ENCODE peak calls at places on chromosome 7, in four cellular contexts. One of them, this sample, is unnamed.

GRCh38 chr7:112112822-112113255 is 93.4 kb downstream of the DOCK4 start:
- DNase-seq in psoas muscle: no peak
- DNase-seq in Peyer's patch: no peak
- DNase-seq in upper lobe of right lung: no peak
- DNase-seq in this sample: no peak

GRCh38 chr7:115724400-115725056 is 306.0 kb downstream of the TFEC start:
- DNase-seq in upper lobe of right lung: no peak
- DNase-seq in Peyer's patch: no peak
- DNase-seq in psoas muscle: no peak
- DNase-seq in this sample: no peak

GRCh38 chr7:66894463-66895080 is 26.5 kb upstream of the TMEM248 start:
- DNase-seq in upper lobe of right lung: no peak
- DNase-seq in psoas muscle: no peak
- DNase-seq in Peyer's patch: no peak
- DNase-seq in this sample: no peak

GRCh38 chr7:95472521-95473160 is 13.1 kb upstream of the ASB4 start:
- DNase-seq in psoas muscle: no peak
- DNase-seq in upper lobe of right lung: no peak
- DNase-seq in Peyer's patch: no peak
- DNase-seq in this sample: no peak

GRCh38 chr7:15558747-15559146 is 3.1 kb downstream of the AGMO start:
- DNase-seq in Peyer's patch: no peak
- DNase-seq in upper lobe of right lung: no peak
- DNase-seq in psoas muscle: no peak
- DNase-seq in this sample: no peak

GRCh38 chr7:121416533-121416932 is 20.4 kb upstream of the FAM3C start:
- DNase-seq in psoas muscle: no peak
- DNase-seq in upper lobe of right lung: no peak
- DNase-seq in Peyer's patch: no peak
- DNase-seq in this sample: no peak

GRCh38 chr7:31882187-31882586 is 188.0 kb downstream of the PDE1C start:
- DNase-seq in upper lobe of right lung: no peak
- DNase-seq in Peyer's patch: no peak
- DNase-seq in psoas muscle: peak; percentile 69
- DNase-seq in this sample: peak; percentile 44

GRCh38 chr7:13061115-13061514 is 373.7 kb downstream of the ARL4A start:
- DNase-seq in upper lobe of right lung: no peak
- DNase-seq in Peyer's patch: no peak
- DNase-seq in psoas muscle: no peak
- DNase-seq in this sample: no peak

GRCh38 chr7:136998495-136998894 is 130.0 kb downstream of the CHRM2 start:
- DNase-seq in upper lobe of right lung: no peak
- DNase-seq in psoas muscle: no peak
- DNase-seq in Peyer's patch: no peak
- DNase-seq in this sample: no peak

GRCh38 chr7:127937066-127937680 is 94.1 kb downstream of the LRRC4 start:
- DNase-seq in Peyer's patch: no peak
- DNase-seq in psoas muscle: no peak
- DNase-seq in upper lobe of right lung: no peak
- DNase-seq in this sample: no peak

GRCh38 chr7:30253796-30254165 is 30.6 kb upstream of the ZNRF2 start:
- DNase-seq in upper lobe of right lung: no peak
- DNase-seq in Peyer's patch: no peak
- DNase-seq in psoas muscle: no peak
- DNase-seq in this sample: no peak

GRCh38 chr7:97005764-97006145 is 402 bp downstream of the DLX6 start:
- DNase-seq in Peyer's patch: no peak
- DNase-seq in upper lobe of right lung: no peak
- DNase-seq in psoas muscle: no peak
- DNase-seq in this sample: no peak

GRCh38 chr7:97179454-97180104 is 62.1 kb downstream of the SDHAF3 start:
- DNase-seq in Peyer's patch: peak; percentile 69
- DNase-seq in psoas muscle: no peak
- DNase-seq in upper lobe of right lung: no peak
- DNase-seq in this sample: no peak

GRCh38 chr7:84447636-84448293 is 253.2 kb upstream of the SEMA3A start:
- DNase-seq in upper lobe of right lung: no peak
- DNase-seq in psoas muscle: peak; percentile 30
- DNase-seq in Peyer's patch: no peak
- DNase-seq in this sample: no peak

GRCh38 chr7:69893915-69894314 is 295.6 kb downstream of the AUTS2 start:
- DNase-seq in psoas muscle: no peak
- DNase-seq in Peyer's patch: no peak
- DNase-seq in upper lobe of right lung: no peak
- DNase-seq in this sample: no peak
- TF ChIP-seq CTCF in psoas muscle: peak; percentile 20
- TF ChIP-seq CTCF in Peyer's patch: no peak
- TF ChIP-seq CTCF in upper lobe of right lung: peak; percentile 40
- TF ChIP-seq CTCF in this sample: peak; percentile 39

GRCh38 chr7:42235734-42236133 is 1.3 kb downstream of the GLI3 start:
- DNase-seq in upper lobe of right lung: no peak
- DNase-seq in Peyer's patch: no peak
- DNase-seq in psoas muscle: no peak
- DNase-seq in this sample: no peak

GRCh38 chr7:42236266-42237161 is 495 bp downstream of the GLI3 start:
- DNase-seq in upper lobe of right lung: peak; percentile 72
- DNase-seq in psoas muscle: peak; percentile 73
- DNase-seq in Peyer's patch: no peak
- DNase-seq in this sample: peak; percentile 48

GRCh38 chr7:42233166-42233565 is 3.8 kb downstream of the GLI3 start:
- DNase-seq in psoas muscle: no peak
- DNase-seq in upper lobe of right lung: no peak
- DNase-seq in Peyer's patch: no peak
- DNase-seq in this sample: no peak

GRCh38 chr7:42233939-42234338 is 3.1 kb downstream of the GLI3 start:
- DNase-seq in psoas muscle: no peak
- DNase-seq in upper lobe of right lung: no peak
- DNase-seq in Peyer's patch: no peak
- DNase-seq in this sample: no peak

GRCh38 chr7:42234736-42235135 is 2.3 kb downstream of the GLI3 start:
- DNase-seq in upper lobe of right lung: no peak
- DNase-seq in psoas muscle: no peak
- DNase-seq in Peyer's patch: no peak
- DNase-seq in this sample: no peak
- H3K4me3 ChIP-seq in upper lobe of right lung: peak overlapping the region; percentile 77
- H3K4me3 ChIP-seq in psoas muscle: no peak overlapping the region
- H3K4me3 ChIP-seq in Peyer's patch: peak overlapping the region; percentile 63
- H3K4me3 ChIP-seq in this sample: no peak overlapping the region

GRCh38 chr7:55073051-55073511 is 54.3 kb downstream of the EGFR start:
- DNase-seq in Peyer's patch: no peak
- DNase-seq in psoas muscle: no peak
- DNase-seq in upper lobe of right lung: no peak
- DNase-seq in this sample: no peak

GRCh38 chr7:55075464-55075971 is 56.7 kb downstream of the EGFR start:
- DNase-seq in psoas muscle: peak; percentile 91
- DNase-seq in Peyer's patch: peak; percentile 70
- DNase-seq in upper lobe of right lung: no peak
- DNase-seq in this sample: no peak

GRCh38 chr7:55072251-55072650 is 53.4 kb downstream of the EGFR start:
- DNase-seq in psoas muscle: no peak
- DNase-seq in Peyer's patch: no peak
- DNase-seq in upper lobe of right lung: no peak
- DNase-seq in this sample: no peak

GRCh38 chr7:55071411-55072188 is 52.8 kb downstream of the EGFR start:
- DNase-seq in upper lobe of right lung: no peak
- DNase-seq in Peyer's patch: no peak
- DNase-seq in psoas muscle: no peak
- DNase-seq in this sample: no peak

DNA sequence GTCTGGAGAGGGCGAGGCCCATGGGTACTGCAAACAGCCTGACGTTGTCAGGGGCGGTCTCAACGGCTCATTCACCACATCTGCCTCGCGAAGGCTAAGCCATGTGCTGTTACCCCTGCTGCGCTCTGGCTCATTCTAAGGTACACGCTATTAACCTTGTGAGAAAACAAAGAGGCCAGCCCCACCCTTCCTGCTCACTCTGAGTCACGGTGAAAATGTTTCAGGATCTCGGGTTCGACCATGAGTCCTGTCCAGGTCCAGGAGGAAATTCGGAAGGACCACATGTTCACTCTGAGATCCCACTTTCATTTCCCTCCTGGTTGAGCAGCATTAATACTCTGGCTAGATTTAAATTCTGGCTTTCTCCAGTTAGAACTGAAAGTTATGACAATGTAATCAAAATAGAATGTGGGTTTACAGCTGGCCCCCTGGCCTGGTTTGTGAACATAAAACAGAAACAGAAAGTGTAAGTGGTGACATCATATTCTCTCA is 55.2 kb downstream of the EGFR start:
- DNase-seq in Peyer's patch: peak; percentile 87
- DNase-seq in psoas muscle: peak; percentile 69
- DNase-seq in upper lobe of right lung: no peak
- DNase-seq in this sample: no peak
- H3K27ac ChIP-seq in Peyer's patch: peak overlapping the region; percentile 60
- H3K27ac ChIP-seq in psoas muscle: peak overlapping the region; percentile 76
- H3K27ac ChIP-seq in upper lobe of right lung: peak overlapping the region; percentile 64
- H3K27ac ChIP-seq in this sample: peak overlapping the region; percentile 66

DNA sequence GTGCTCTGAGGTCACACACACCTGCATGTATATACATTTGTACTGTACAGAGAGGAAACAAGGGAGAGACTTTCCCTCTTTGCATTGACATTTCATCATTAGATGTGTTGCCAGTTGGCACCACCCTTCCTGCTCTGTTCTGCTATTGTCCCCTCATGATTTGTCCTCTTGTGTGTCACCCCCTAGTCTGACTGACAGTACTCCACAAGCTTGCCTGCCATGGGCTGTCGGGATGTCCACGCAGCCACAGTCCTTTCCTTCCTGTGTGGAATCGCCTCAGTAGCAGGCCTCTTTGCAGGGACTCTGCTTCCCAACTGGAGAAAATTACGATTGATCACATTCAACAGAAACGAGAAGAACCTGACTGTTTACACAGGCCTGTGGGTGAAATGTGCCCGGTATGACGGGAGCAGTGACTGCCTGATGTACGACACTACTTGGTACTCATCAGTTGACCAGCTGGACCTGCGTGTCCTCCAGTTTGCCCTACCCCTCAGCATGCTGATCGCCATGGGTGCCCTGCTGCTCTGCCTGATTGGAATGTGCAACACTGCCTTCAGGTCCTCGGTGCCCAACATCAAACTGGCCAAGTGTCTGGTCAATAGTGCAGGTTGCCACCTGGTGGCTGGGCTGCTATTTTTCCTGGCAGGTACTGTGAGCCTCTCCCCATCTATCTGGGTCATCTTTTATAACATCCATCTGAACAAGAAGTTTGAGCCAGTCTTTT is 9.4 kb downstream of the CLDN12 start:
- DNase-seq in Peyer's patch: peak; percentile 79
- DNase-seq in upper lobe of right lung: peak; percentile 61
- DNase-seq in psoas muscle: peak; percentile 70
- DNase-seq in this sample: no peak
- TF ChIP-seq CTCF in Peyer's patch: peak; percentile 64
- TF ChIP-seq CTCF in upper lobe of right lung: peak; percentile 23
- TF ChIP-seq CTCF in psoas muscle: peak; percentile 44
- TF ChIP-seq CTCF in this sample: no peak

GRCh38 chr7:121406-121805 is 71.0 kb upstream of the FAM20C start:
- DNase-seq in psoas muscle: no peak
- DNase-seq in Peyer's patch: no peak
- DNase-seq in upper lobe of right lung: no peak
- DNase-seq in this sample: no peak
- H3K4me3 ChIP-seq in psoas muscle: no peak overlapping the region
- H3K4me3 ChIP-seq in Peyer's patch: no peak overlapping the region
- H3K4me3 ChIP-seq in upper lobe of right lung: no peak overlapping the region
- H3K4me3 ChIP-seq in this sample: no peak overlapping the region

GRCh38 chr7:101629171-101629570 is at the start of gene MYL10:
- DNase-seq in upper lobe of right lung: no peak
- DNase-seq in psoas muscle: no peak
- DNase-seq in Peyer's patch: no peak
- DNase-seq in this sample: no peak

GRCh38 chr7:101628522-101628921 is 574 bp downstream of the MYL10 start:
- DNase-seq in Peyer's patch: no peak
- DNase-seq in upper lobe of right lung: no peak
- DNase-seq in psoas muscle: peak; percentile 82
- DNase-seq in this sample: no peak

GRCh38 chr7:101631224-101631714 is 2.2 kb upstream of the MYL10 start:
- DNase-seq in psoas muscle: no peak
- DNase-seq in Peyer's patch: no peak
- DNase-seq in upper lobe of right lung: no peak
- DNase-seq in this sample: no peak

GRCh38 chr7:101632641-101633040 is 3.5 kb upstream of the MYL10 start:
- DNase-seq in Peyer's patch: no peak
- DNase-seq in psoas muscle: no peak
- DNase-seq in upper lobe of right lung: no peak
- DNase-seq in this sample: no peak

GRCh38 chr7:101630591-101630990 is 1.5 kb upstream of the MYL10 start:
- DNase-seq in Peyer's patch: no peak
- DNase-seq in upper lobe of right lung: no peak
- DNase-seq in psoas muscle: no peak
- DNase-seq in this sample: no peak
- H3K27ac ChIP-seq in Peyer's patch: no peak overlapping the region
- H3K27ac ChIP-seq in upper lobe of right lung: no peak overlapping the region
- H3K27ac ChIP-seq in psoas muscle: no peak overlapping the region
- H3K27ac ChIP-seq in this sample: no peak overlapping the region

GRCh38 chr7:64888561-64888900 is 14.5 kb upstream of the ZNF273 start:
- DNase-seq in Peyer's patch: peak; percentile 47
- DNase-seq in psoas muscle: no peak
- DNase-seq in upper lobe of right lung: no peak
- DNase-seq in this sample: no peak

GRCh38 chr7:64889686-64890162 is 13.3 kb upstream of the ZNF273 start:
- DNase-seq in psoas muscle: no peak
- DNase-seq in Peyer's patch: peak; percentile 37
- DNase-seq in upper lobe of right lung: no peak
- DNase-seq in this sample: no peak

GRCh38 chr7:64886956-64887545 is 16.0 kb upstream of the ZNF273 start:
- DNase-seq in Peyer's patch: peak; percentile 11
- DNase-seq in upper lobe of right lung: no peak
- DNase-seq in psoas muscle: no peak
- DNase-seq in this sample: no peak

GRCh38 chr7:64888901-64889685 is 14.0 kb upstream of the ZNF273 start:
- DNase-seq in Peyer's patch: peak; percentile 55
- DNase-seq in psoas muscle: no peak
- DNase-seq in upper lobe of right lung: peak; percentile 75
- DNase-seq in this sample: no peak

GRCh38 chr7:64887756-64888508 is 15.1 kb upstream of the ZNF273 start:
- DNase-seq in Peyer's patch: peak; percentile 70
- DNase-seq in psoas muscle: no peak
- DNase-seq in upper lobe of right lung: peak; percentile 77
- DNase-seq in this sample: no peak
- TF ChIP-seq CTCF in Peyer's patch: peak; percentile 42
- TF ChIP-seq CTCF in psoas muscle: peak; percentile 39
- TF ChIP-seq CTCF in upper lobe of right lung: peak; percentile 53
- TF ChIP-seq CTCF in this sample: peak; percentile 47

GRCh38 chr7:157613575-157614322 is 276.9 kb downstream of the DNAJB6 start:
- DNase-seq in psoas muscle: no peak
- DNase-seq in Peyer's patch: peak; percentile 41
- DNase-seq in upper lobe of right lung: no peak
- DNase-seq in this sample: no peak
- H3K4me3 ChIP-seq in psoas muscle: peak overlapping the region; percentile 63
- H3K4me3 ChIP-seq in Peyer's patch: peak overlapping the region; percentile 51
- H3K4me3 ChIP-seq in upper lobe of right lung: peak overlapping the region; percentile 52
- H3K4me3 ChIP-seq in this sample: peak overlapping the region; percentile 36